ENCODE peak calls at places on chromosomes 4 and X, in seven cellular contexts. R, E, U, G, I, D and X are unnamed samples.

GRCh38 chr4:132998585-132999230 is 150.4 kb upstream of the PCDH10 start:
- DNase-seq in R (no peak), E (no peak), U (no peak), G (no peak), I (no peak), D (no peak), X (no peak)

GRCh38 chrX:154002215-154002719 is 17.4 kb downstream of the IRAK1 start:
- DNase-seq in R (no peak), E (no peak), U (no peak), G (no peak), I (peak; percentile 79), D (no peak), X (no peak)

GRCh38 chr4:52028970-52029369 is 8.8 kb upstream of the LRRC66 start:
- DNase-seq in R (no peak), E (peak; percentile 62), U (no peak), G (no peak), I (no peak), D (no peak), X (peak; percentile 26)

GRCh38 chrX:119008122-119008744 is 33.8 kb downstream of the LONRF3 start:
- DNase-seq in R (peak; percentile 25), E (peak; percentile 5), U (no peak), G (peak; percentile 40), I (peak; percentile 39), D (peak; percentile 56), X (no peak)

GRCh38 chr4:119184128-119184527 is 28.4 kb upstream of the USP53 start:
- DNase-seq in R (no peak), E (no peak), U (no peak), G (peak; percentile 30), I (no peak), D (no peak), X (no peak)

GRCh38 chrX:150182176-150182575 is 180.9 kb upstream of the MAMLD1 start:
- DNase-seq in R (no peak), E (no peak), U (no peak), G (no peak), I (no peak), D (no peak), X (no peak)

GRCh38 chr4:78781925-78782324 is 5.8 kb downstream of the BMP2K start:
- DNase-seq in R (no peak), E (no peak), U (no peak), G (no peak), I (no peak), D (no peak), X (no peak)

GRCh38 chr4:85474818-85475630 is at the start of gene ARHGAP24:
- DNase-seq in R (no peak), E (peak; percentile 93), U (peak; percentile 63), G (peak; percentile 72), I (peak; percentile 81), D (peak; percentile 89), X (peak; percentile 53)

GRCh38 chrX:101485212-101486064 is at the start of gene ARMCX4:
- DNase-seq in R (no peak), E (no peak), U (peak; percentile 38), G (peak; percentile 39), I (peak; percentile 81), D (peak; percentile 33), X (peak; percentile 26)

GRCh38 chr4:110009526-110009925 is 96.8 kb downstream of the EGF start:
- DNase-seq in R (no peak), E (no peak), U (no peak), G (no peak), I (no peak), D (no peak), X (no peak)

GRCh38 chrX:74835566-74835965 is 89.7 kb downstream of the NEXMIF start:
- DNase-seq in R (no peak), E (no peak), U (no peak), G (no peak), I (no peak), D (peak; percentile 0), X (no peak)

GRCh38 chrX:9163153-9163790 is 129.3 kb upstream of the FAM9B start:
- DNase-seq in R (no peak), E (no peak), U (no peak), G (no peak), I (no peak), D (no peak), X (no peak)

GRCh38 chr4:118270492-118270891 is 82.3 kb downstream of the PRSS12 start:
- DNase-seq in R (no peak), E (peak; percentile 55), U (no peak), G (no peak), I (no peak), D (peak; percentile 58), X (no peak)

GRCh38 chrX:63764946-63765345 is 20.1 kb downstream of the ARHGEF9 start:
- DNase-seq in R (no peak), E (no peak), U (no peak), G (no peak), I (no peak), D (no peak), X (no peak)

GRCh38 chr4:154781983-154782293 is 866 bp downstream of the RBM46 start:
- DNase-seq in R (no peak), E (no peak), U (no peak), G (no peak), I (no peak), D (no peak), X (no peak)

GRCh38 chrX:102712967-102713677 is 874 bp downstream of the GPRASP2 start:
- DNase-seq in R (peak; percentile 13), E (peak; percentile 18), U (no peak), G (peak; percentile 52), I (peak; percentile 79), D (no peak), X (no peak)
- TF ChIP-seq CTCF in R (peak; percentile 84), E (peak; percentile 67), U (peak; percentile 62), G (peak; percentile 41), I (peak; percentile 77), D (peak; percentile 11), X (peak; percentile 73)

GRCh38 chr4:171785392-171785791 is 27.8 kb upstream of the GALNTL6 start:
- DNase-seq in R (no peak), E (no peak), U (no peak), G (no peak), I (no peak), D (peak; percentile 3), X (no peak)
- TF ChIP-seq CTCF in R (no peak), E (no peak), U (peak; percentile 14), G (no peak), I (no peak), D (peak; percentile 14), X (no peak)

GRCh38 chr4:189096717-189097116 is 844.0 kb upstream of the FRG1 start:
- DNase-seq in R (no peak), E (no peak), U (no peak), G (no peak), I (no peak), D (no peak), X (no peak)
- TF ChIP-seq CTCF in R (no peak), E (no peak), U (no peak), G (no peak), I (no peak), D (no peak), X (no peak)

GRCh38 chrX:44903842-44904530 is 31.0 kb downstream of the KDM6A start:
- DNase-seq in R (no peak), E (no peak), U (no peak), G (no peak), I (no peak), D (peak; percentile 18), X (no peak)

GRCh38 chrX:44906041-44906440 is 33.1 kb downstream of the KDM6A start:
- DNase-seq in R (no peak), E (no peak), U (no peak), G (no peak), I (no peak), D (peak; percentile 21), X (no peak)

GRCh38 chrX:44903107-44903506 is 30.1 kb downstream of the KDM6A start:
- DNase-seq in R (peak; percentile 65), E (peak; percentile 4), U (no peak), G (no peak), I (no peak), D (no peak), X (peak; percentile 3)

GRCh38 chrX:44906542-44906941 is 33.6 kb downstream of the KDM6A start:
- DNase-seq in R (no peak), E (no peak), U (no peak), G (no peak), I (no peak), D (no peak), X (no peak)

DNA sequence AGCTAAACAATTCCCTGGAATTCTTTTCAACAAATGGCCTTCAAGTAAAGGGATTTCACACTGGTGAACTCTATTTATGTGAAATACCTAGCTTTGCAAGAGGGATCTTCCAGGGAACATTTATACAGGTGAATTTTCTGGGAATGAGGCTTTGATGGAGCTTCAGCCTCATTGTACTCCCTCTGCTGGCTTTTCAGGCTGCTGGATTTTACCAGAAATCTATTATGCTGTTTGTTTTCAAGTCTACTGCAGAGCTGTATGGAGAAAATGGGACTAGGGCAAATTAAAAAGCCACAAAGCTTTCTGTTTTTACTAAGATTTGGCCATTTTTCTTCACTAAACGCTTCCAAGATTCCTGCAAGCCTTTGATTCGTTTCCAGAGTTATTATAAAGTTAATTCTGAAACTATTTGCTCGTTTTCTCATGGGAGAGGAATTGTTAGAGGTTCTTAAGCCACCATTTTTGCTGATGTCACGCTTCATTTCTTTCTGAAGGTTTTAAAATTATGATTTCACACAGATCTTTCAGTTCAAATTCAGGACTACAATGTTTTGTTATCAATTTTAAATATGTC is 31.6 kb downstream of the KDM6A start:
- DNase-seq in R (no peak), E (peak; percentile 13), U (no peak), G (no peak), I (no peak), D (no peak), X (no peak)
- TF ChIP-seq CTCF in R (peak; percentile 36), E (peak; percentile 49), U (no peak), G (no peak), I (no peak), D (no peak), X (peak; percentile 35)

DNA sequence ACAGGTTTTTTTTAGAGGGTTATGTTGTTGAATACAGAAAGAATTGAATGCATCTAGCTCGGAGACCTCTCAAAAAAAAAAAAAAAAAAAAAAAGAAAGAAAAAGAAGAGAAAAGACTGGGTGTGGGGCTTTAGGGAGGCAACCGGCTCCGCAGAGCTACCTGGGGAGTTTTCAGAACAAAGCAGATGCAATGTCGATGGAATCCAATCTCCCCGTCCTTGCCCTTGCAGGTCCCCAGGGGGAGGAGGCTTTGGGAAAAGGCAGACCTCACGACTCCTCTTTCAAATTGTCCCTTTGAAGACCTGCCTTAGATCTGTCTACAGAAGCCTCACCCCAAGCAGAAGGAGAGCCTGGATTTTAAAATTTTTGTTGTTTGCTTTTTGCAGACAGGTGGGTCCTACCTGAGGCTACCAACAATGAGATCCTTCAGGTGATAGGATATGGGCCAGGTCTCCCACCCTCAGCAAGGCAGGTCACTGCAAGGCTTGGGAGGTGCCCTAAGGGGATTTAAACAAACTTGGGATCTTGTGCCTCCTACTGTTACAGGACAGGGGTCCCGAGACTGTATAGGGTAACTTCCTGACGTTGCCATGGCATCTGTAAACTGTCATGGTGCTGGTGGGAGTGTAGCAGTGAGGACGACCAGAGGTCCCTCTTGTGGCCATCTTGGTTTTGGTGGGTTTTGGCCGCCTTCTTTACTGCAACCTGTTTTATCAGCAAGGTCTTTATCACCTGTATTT is 75.2 kb upstream of the PRKX start:
- DNase-seq in R (no peak), E (no peak), U (no peak), G (no peak), I (no peak), D (no peak), X (no peak)
- TF ChIP-seq CTCF in R (peak; percentile 27), E (no peak), U (peak; percentile 25), G (no peak), I (no peak), D (no peak), X (peak; percentile 15)

GRCh38 chrX:19040373-19040772 is 56.5 kb upstream of the PHKA2 start:
- DNase-seq in R (no peak), E (no peak), U (no peak), G (no peak), I (no peak), D (no peak), X (no peak)
- TF ChIP-seq CTCF in R (peak; percentile 23), E (no peak), U (peak; percentile 59), G (peak; percentile 17), I (peak; percentile 30), D (no peak), X (peak; percentile 37)